ENCODE peak calls at places on chromosomes 4 and X, in six cellular contexts. X, R, Y, J, U and B are unnamed samples.

GRCh38 chr4:155353923-155354540 is 22.7 kb downstream of the MAP9 start:
- DNase-seq in X (peak), U (peak), Y (peak), J (peak), R (peak), B (peak)

GRCh38 chr4:54924891-54925290 is 200.5 kb downstream of the KDR start:
- DNase-seq in R (no peak), Y (no peak), J (no peak), X (no peak), U (no peak), B (no peak)

GRCh38 chr4:56755901-56756300 is 65.6 kb downstream of the SPINK2 start:
- DNase-seq in U (no peak), J (no peak), R (no peak), Y (no peak), X (no peak), B (no peak)

GRCh38 chrX:48489892-48490291 is 13.9 kb downstream of the FTSJ1 start:
- DNase-seq in X (no peak), U (no peak), Y (no peak), R (no peak), J (no peak), B (no peak)

GRCh38 chr4:13102344-13102743 is 381.8 kb downstream of the RAB28 start:
- DNase-seq in X (no peak), Y (no peak), U (no peak), R (no peak), J (no peak), B (no peak)

GRCh38 chrX:154717824-154718223 is 33.1 kb downstream of the GAB3 start:
- DNase-seq in U (no peak), R (no peak), J (no peak), X (peak), Y (no peak), B (no peak)

GRCh38 chr4:86582453-86582852 is 11.7 kb upstream of the PTPN13 start:
- DNase-seq in U (no peak), R (no peak), Y (no peak), X (no peak), J (no peak), B (no peak)

GRCh38 chr4:30717208-30718020 is 2.8 kb upstream of the PCDH7 start:
- DNase-seq in Y (peak), R (no peak), X (no peak), U (peak), J (peak), B (no peak)

GRCh38 chrX:9707306-9708015 is 58.2 kb downstream of the GPR143 start:
- DNase-seq in U (peak), R (no peak), J (no peak), Y (no peak), X (no peak), B (no peak)

GRCh38 chr4:138677651-138678202 is 337.9 kb upstream of the NOCT start:
- DNase-seq in X (no peak), R (no peak), U (no peak), J (no peak), Y (no peak), B (no peak)

GRCh38 chr4:145785391-145786008 is 105.6 kb downstream of the C4orf51 start:
- DNase-seq in J (no peak), Y (no peak), X (no peak), R (no peak), U (no peak), B (peak)

GRCh38 chr4:145784036-145784435 is 104.1 kb downstream of the C4orf51 start:
- DNase-seq in Y (no peak), X (no peak), U (no peak), J (no peak), R (no peak), B (no peak)

GRCh38 chr4:145779319-145779801 is 99.4 kb downstream of the C4orf51 start:
- DNase-seq in U (no peak), J (no peak), Y (no peak), R (no peak), X (no peak), B (no peak)

GRCh38 chr4:145782756-145783155 is 102.8 kb downstream of the C4orf51 start:
- DNase-seq in R (no peak), Y (no peak), J (no peak), X (no peak), U (no peak), B (no peak)

DNA sequence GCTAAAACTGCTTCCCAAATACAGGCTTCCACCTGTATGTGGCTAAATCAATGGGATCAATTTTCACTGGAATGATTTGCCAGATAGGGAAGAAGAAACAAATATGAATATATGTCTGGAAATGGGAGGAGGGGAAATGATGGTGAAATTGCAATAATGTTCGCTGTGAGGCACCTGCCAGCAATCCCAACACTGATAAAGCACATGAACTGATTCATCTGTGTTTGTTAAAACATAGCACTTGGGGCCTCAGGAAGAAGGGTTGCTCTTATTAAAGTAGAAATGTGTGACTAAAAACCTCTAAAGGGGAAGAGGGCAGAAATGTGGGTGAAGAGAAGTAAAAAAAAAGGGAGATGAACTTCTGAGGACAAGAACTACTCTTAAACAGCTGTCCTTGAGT is 101.4 kb downstream of the C4orf51 start:
- DNase-seq in R (no peak), X (no peak), J (no peak), U (no peak), Y (no peak), B (no peak)
- TF ChIP-seq POLR2AphosphoS5 in R (no peak), X (no peak), J (no peak), U (no peak), Y (no peak), B (no peak)

GRCh38 chr4:160180206-160180605 is 1077.3 kb downstream of the RAPGEF2 start:
- DNase-seq in X (no peak), J (no peak), R (peak), Y (no peak), U (no peak), B (no peak)

GRCh38 chr4:160175064-160175643 is 1072.3 kb downstream of the RAPGEF2 start:
- DNase-seq in J (peak), U (no peak), R (peak), Y (no peak), X (no peak), B (no peak)
- TF ChIP-seq CTCF in J (no peak), U (no peak), R (peak), Y (no peak), X (no peak), B (no peak)

DNA sequence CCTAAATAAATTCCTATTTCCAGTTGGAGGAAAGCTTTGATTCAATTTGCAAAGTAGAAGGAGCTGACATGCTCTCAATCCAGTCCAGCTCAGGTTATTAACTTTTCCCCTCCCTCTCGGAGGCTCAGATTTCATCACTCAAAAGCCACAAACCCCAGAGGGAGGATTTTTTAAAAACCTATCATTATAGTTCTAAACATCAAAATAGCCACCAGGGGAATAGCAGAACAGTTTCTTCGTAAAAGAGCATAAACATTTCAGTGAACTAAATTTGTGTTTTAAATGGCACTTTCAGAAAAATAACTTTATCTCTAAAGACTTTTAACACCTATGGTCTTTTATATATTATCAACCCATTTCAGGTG is 8.8 kb downstream of the GPRIN3 start:
- DNase-seq in Y (no peak), U (no peak), X (no peak), R (no peak), J (no peak), B (no peak)
- TF ChIP-seq POLR2AphosphoS5 in Y (no peak), U (no peak), X (no peak), R (no peak), J (no peak), B (no peak)

DNA sequence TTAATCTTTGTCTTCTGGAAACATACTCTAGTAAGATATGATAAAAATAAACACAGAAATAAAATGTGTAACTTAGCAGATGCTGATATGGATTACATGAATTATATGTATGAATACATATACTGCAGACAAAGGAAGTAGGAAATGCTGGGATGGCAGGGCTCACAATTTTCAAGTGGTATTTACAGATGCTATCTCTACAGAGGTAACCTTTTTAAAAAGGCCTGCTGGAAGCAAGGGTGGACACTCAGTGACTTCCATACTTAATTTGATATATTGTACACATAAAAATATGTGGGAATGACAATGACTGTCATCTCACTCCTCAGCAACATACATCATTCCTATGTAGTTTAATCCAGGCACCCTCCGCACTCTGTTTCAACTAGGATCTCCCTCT is 452.9 kb downstream of the DTHD1 start:
- DNase-seq in Y (no peak), R (no peak), J (no peak), U (no peak), X (no peak), B (no peak)
- TF ChIP-seq CTCF in Y (no peak), R (no peak), J (no peak), U (no peak), X (no peak), B (no peak)

GRCh38 chr4:170226288-170226687 is 136.5 kb upstream of the AADAT start:
- DNase-seq in X (no peak), Y (no peak), R (no peak), U (no peak), J (no peak), B (no peak)
- TF ChIP-seq POLR2AphosphoS5 in X (no peak), Y (peak), R (peak), U (peak), J (no peak), B (no peak)

DNA sequence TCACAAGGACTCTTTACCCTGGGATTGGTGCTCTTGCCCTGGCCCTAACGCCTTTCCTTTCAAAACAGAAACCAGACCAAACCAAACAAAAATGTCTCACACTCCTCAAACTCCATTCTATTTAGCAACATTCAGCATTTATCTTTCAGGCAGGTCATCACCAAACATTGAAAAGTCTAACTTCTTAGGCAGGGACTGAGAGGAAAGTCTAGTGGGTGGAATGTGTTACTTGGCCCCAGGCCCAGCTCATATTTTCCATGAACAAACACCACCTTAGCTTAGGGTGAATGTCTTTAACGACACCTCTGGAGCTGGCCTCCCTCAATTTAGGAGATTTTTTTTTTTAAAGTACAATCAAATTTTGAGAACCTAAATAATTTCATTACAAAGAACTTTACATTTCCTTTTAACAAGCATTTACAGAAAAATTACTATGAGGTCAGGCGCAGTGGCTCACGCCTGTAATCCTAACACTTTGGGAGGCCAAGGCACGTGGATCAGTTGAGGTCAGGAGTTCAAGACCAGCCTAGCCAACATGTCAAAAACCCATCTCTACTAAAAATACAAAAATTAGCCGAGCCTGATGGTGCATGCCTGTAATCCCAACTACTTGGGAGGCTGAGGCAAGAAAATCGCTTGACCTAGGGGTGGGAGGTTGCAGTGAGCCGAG is 10.2 kb upstream of the N4BP2 start:
- DNase-seq in U (no peak), R (no peak), X (peak), J (no peak), Y (peak), B (peak)
- TF ChIP-seq CTCF in U (no peak), R (peak), X (no peak), J (no peak), Y (no peak), B (peak)